ENCODE peak calls at places on chromosomes 12 and 14, in five cellular contexts. C is right lobe of liver, J is Peyer's patch, M is suprapubic skin, N is heart left ventricle. L is an unnamed sample. For H3K36me3, the result is how much of the 10 kb centered on the place peaks cover.

GRCh38 chr12:93616584-93617101 is 44.2 kb downstream of the SOCS2 start:
- DNase-seq in C (no peak), J (no peak), M (no peak), N (no peak), L (no peak)

GRCh38 chr12:31001581-31002360 is 71.9 kb upstream of the DDX11 start:
- DNase-seq in C (peak), J (no peak), M (peak), N (no peak), L (no peak)

GRCh38 chr12:67045650-67046049 is 223.5 kb upstream of the CAND1 start:
- DNase-seq in C (no peak), J (no peak), M (no peak), N (no peak), L (no peak)

GRCh38 chr14:71539660-71540285 is 392.5 kb upstream of the RGS6 start:
- DNase-seq in C (no peak), J (no peak), M (no peak), N (no peak), L (no peak)

GRCh38 chr14:23379331-23380196 is 2.7 kb downstream of the CMTM5 start:
- DNase-seq in C (peak), J (peak), M (no peak), N (peak), L (no peak)

GRCh38 chr14:54789166-54789565 is 113.5 kb downstream of the GCH1 start:
- DNase-seq in C (no peak), J (no peak), M (no peak), N (no peak), L (no peak)

GRCh38 chr12:28710882-28711281 is 438.2 kb upstream of the FAR2 start:
- DNase-seq in C (no peak), J (no peak), M (no peak), N (no peak), L (no peak)

GRCh38 chr12:25924535-25925001 is 33.9 kb upstream of the RASSF8 start:
- DNase-seq in C (no peak), J (no peak), M (no peak), N (no peak), L (no peak)

GRCh38 chr12:29882771-29883315 is 99.1 kb upstream of the TMTC1 start:
- DNase-seq in C (no peak), J (no peak), M (no peak), N (no peak), L (no peak)

GRCh38 chr12:8941691-8942478 is 7.6 kb downstream of the M6PR start:
- DNase-seq in C (no peak), J (no peak), M (no peak), N (no peak), L (no peak)

GRCh38 chr12:9731797-9732196 is 1.1 kb downstream of the CLECL1 start:
- DNase-seq in C (no peak), J (no peak), M (no peak), N (no peak), L (no peak)

GRCh38 chr14:64201931-64202330 is 92.2 kb downstream of the ESR2 start:
- DNase-seq in C (no peak), J (no peak), M (no peak), N (no peak), L (no peak)

GRCh38 chr12:119964123-119964522 is 24.9 kb upstream of the BICDL1 start:
- DNase-seq in C (no peak), J (no peak), M (no peak), N (no peak), L (no peak)

GRCh38 chr12:103556890-103557667 is 30.0 kb upstream of the STAB2 start:
- DNase-seq in C (no peak), J (no peak), M (peak), N (no peak), L (no peak)

GRCh38 chr14:51620036-51620435 is 31.7 kb upstream of the FRMD6 start:
- DNase-seq in C (no peak), J (no peak), M (no peak), N (no peak), L (no peak)

GRCh38 chr14:33938131-33938949 is 12.5 kb downstream of the EGLN3 start:
- DNase-seq in C (peak), J (no peak), M (peak), N (peak), L (peak)

GRCh38 chr14:82501554-82501953 is 967.9 kb upstream of the SEL1L start:
- DNase-seq in C (no peak), J (no peak), M (no peak), N (no peak), L (no peak)

GRCh38 chr12:4586500-4586899 is 24.5 kb downstream of the DYRK4 start:
- DNase-seq in C (no peak), J (no peak), M (no peak), N (no peak), L (no peak)

GRCh38 chr12:46915082-46915481 is 89.3 kb upstream of the SLC38A4 start:
- DNase-seq in C (no peak), J (no peak), M (peak), N (peak), L (peak)

GRCh38 chr14:52268191-52269061 is 928 bp downstream of the PTGDR start:
- DNase-seq in C (no peak), J (no peak), M (peak), N (peak), L (no peak)

DNA sequence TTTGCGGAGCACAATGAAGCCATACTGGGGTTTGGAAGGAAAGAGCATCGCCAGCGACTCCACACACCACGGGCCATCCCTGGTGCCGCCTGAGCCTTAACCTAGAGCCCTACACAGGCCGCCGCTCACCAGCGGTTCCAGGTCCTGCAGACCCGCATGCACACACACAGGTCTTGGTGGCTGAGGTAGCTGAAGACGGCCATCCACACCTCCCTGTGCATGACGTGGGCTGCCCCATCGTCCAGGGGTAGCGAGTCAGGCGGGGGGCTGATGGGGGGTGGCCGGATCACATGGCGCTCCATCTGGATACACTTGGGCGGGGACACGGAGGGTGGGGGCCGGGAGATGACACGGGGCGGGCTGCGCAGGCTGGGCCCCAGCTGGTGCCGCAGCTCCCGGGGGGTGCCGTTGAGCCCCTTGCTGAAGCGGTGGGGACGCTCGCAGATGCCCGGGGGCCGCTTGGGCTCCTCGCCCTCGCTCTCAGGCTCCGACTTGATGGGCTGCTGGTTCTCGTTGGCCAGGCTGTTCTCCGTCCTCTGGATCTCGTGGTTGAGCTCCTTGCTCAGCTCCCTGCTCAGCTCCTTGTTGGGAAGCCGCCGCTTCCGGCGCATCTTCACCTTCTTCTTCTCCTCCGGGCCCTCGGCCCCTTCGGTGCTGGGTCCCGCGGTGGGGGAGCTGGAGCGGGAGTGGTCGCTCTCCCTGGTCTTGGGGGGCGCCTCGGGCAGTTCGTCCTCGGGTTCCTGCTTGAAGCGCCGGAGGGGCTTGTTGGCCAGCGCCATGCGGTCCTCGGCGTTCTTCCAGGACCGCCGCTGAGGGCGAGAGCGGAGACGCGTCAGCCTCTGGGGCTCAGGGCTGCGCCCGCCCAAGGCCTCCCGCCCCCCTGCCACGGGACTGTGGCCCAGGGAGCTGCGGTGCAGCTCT is 42.4 kb downstream of the RNF34 start:
- DNase-seq in C (no peak), J (no peak), M (no peak), N (no peak), L (no peak)
- H3K36me3 ChIP-seq in C (under half), J (under half), M (half or more), N (half or more), L (under half)

DNA sequence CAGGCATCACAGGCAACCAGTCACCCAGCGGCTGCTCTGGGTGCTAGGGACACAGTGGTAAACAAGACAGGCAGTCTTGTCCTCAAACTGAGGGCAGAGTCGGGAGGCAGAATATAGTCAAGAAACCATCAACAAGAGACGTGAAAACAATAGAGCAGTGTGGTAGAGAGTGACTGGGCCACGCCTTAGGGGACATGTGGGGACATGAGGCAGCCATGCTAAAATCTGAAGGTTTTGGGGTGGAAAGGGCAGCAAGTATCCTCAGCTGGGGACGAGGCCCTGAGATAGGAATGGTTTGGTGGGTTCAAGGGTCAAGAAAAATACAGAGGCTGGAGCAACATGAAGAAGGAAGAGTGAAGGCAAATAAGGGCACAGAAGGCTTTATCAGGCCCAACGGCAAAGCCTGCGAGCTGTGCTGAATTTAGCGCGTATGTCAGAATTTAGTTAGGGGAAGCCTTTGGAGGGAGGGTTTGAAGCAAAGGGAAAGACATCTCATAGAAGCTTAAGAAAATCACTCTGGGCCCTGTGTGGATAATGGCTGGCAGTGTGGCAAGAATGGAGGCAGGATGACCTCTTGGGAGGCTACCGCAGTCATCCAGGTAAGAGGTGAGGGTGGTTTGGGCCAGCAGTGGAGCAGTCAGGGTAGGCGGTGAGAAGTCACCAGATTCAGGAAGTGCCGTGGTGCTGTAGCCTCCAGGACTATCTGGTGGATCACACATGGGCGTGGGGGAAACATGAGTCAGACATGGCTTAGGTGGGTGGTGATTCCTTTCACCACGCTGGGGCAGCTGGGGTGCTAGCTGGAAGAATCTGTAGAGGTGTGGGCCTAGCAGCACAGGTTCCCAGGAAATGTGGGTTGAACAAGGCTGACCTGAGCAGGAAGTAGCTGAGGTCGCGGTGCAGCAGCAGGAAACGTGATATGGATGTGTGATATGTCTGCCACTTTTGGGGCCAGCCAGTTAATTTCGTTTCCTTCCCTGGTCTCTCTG is 3.0 kb downstream of the EVL start:
- DNase-seq in C (peak), J (peak), M (peak), N (peak), L (no peak)
- TF ChIP-seq POLR2A in C (peak), J (no peak), M (no peak), N (no peak), L (no peak)

GRCh38 chr12:84877340-84877739 is 35.3 kb downstream of the SLC6A15 start:
- DNase-seq in C (no peak), J (no peak), M (no peak), N (no peak), L (no peak)
- H3K36me3 ChIP-seq in C (under half), J (under half), M (under half), N (under half), L (under half)

DNA sequence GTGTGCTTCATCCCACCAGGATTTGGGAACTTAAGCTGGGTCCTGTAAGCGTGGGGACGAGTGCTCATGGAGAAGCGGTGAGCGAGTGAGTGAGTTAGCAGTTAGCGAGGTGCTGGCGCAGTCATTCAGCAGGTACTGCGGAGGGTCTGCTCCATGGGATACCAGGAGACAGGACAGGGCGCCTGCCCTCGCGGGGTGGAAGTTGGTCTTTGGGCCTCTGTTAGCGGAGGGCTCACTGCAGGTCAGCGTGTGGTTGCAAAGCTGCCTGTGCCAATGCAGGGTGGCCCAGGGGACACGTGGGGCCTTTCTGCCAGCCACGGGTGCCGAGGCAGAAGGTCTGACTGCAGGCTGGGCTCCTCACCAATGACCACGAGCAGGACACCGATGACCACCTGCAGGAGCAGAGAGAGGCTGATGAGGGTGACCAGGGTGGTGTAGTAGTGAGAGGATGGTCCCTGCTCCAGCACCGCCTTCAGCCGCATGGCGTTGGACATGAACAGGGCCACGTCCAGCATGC is 97.6 kb downstream of the NINJ2 start:
- DNase-seq in C (no peak), J (no peak), M (no peak), N (no peak), L (no peak)
- TF ChIP-seq POLR2A in C (no peak), J (no peak), M (no peak), N (no peak), L (no peak)

L was measured in gastrocnemius medialis.